ENCODE peak calls at places on chromosomes 3 and 15, in four cellular contexts. F is cardiac fibroblast, Q is lower lobe of right lung, K is SK-N-SH. Z is an unnamed sample.

GRCh38 chr15:79430901-79431635 is 1.1 kb upstream of the MINAR1 start:
- DNase-seq in F (peak), Q (no peak), K (no peak), Z (no peak)

GRCh38 chr3:53040361-53040820 is 5.5 kb downstream of the SFMBT1 start:
- DNase-seq in F (no peak), Q (no peak), K (no peak), Z (no peak)

GRCh38 chr3:65625310-65625709 is 413.4 kb downstream of the MAGI1 start:
- DNase-seq in F (no peak), Q (no peak), K (no peak), Z (no peak)

GRCh38 chr3:27557411-27557810 is 73.2 kb upstream of the SLC4A7 start:
- DNase-seq in F (no peak), Q (no peak), K (no peak), Z (no peak)

GRCh38 chr3:177934001-177934891 is 602.0 kb upstream of the KCNMB2 start:
- DNase-seq in F (peak), Q (peak), K (no peak), Z (no peak)

GRCh38 chr3:180408654-180409053 is 193.3 kb upstream of the TTC14 start:
- DNase-seq in F (peak), Q (no peak), K (no peak), Z (no peak)

GRCh38 chr3:115469649-115470048 is 153.7 kb upstream of the GAP43 start:
- DNase-seq in F (no peak), Q (no peak), K (no peak), Z (no peak)

GRCh38 chr15:40793216-40793989 is 13.5 kb upstream of the ZFYVE19 start:
- DNase-seq in F (peak), Q (no peak), K (no peak), Z (no peak)

GRCh38 chr3:115671761-115672455 is 48.6 kb downstream of the GAP43 start:
- DNase-seq in F (peak), Q (no peak), K (no peak), Z (no peak)

GRCh38 chr3:139620438-139620837 is 57.3 kb downstream of the NMNAT3 start:
- DNase-seq in F (no peak), Q (no peak), K (no peak), Z (no peak)

GRCh38 chr3:181189556-181189955 is 200.0 kb upstream of the DNAJC19 start:
- DNase-seq in F (no peak), Q (no peak), K (no peak), Z (no peak)

GRCh38 chr3:35665390-35666055 is 26.2 kb downstream of the ARPP21 start:
- DNase-seq in F (peak), Q (no peak), K (no peak), Z (no peak)

GRCh38 chr3:150251654-150252053 is 156.4 kb upstream of the TSC22D2 start:
- DNase-seq in F (peak), Q (no peak), K (no peak), Z (no peak)

GRCh38 chr15:37764733-37765191 is 169.7 kb upstream of the TMCO5A start:
- DNase-seq in F (peak), Q (no peak), K (peak), Z (no peak)

GRCh38 chr15:98938804-98939203 is 68.8 kb downstream of the PGPEP1L start:
- DNase-seq in F (no peak), Q (no peak), K (no peak), Z (no peak)

GRCh38 chr3:58052373-58053273 is 44.4 kb downstream of the FLNB start:
- DNase-seq in F (peak), Q (no peak), K (no peak), Z (no peak)

GRCh38 chr15:44081223-44082013 is 113.7 kb downstream of the FRMD5 start:
- DNase-seq in F (peak), Q (no peak), K (no peak), Z (no peak)

GRCh38 chr3:9291991-9292390 is 42.5 kb upstream of the SRGAP3 start:
- DNase-seq in F (peak), Q (no peak), K (no peak), Z (no peak)

GRCh38 chr3:16846373-16847078 is 38.2 kb upstream of the PLCL2 start:
- DNase-seq in F (no peak), Q (peak), K (no peak), Z (no peak)

GRCh38 chr3:132284006-132284405 is 33.2 kb upstream of the ACP3 start:
- DNase-seq in F (peak), Q (no peak), K (no peak), Z (no peak)

GRCh38 chr15:84953136-84953535 is 28.5 kb upstream of the PDE8A start:
- DNase-seq in F (peak), Q (no peak), K (no peak), Z (no peak)

GRCh38 chr3:53835257-53835656 is 11.0 kb downstream of the CHDH start:
- DNase-seq in F (no peak), Q (no peak), K (no peak), Z (no peak)

GRCh38 chr15:83379574-83379973 is 67.6 kb upstream of the SH3GL3 start:
- DNase-seq in F (peak), Q (no peak), K (no peak), Z (no peak)

GRCh38 chr15:81160312-81161214 is 26.5 kb downstream of the CFAP161 start:
- DNase-seq in F (peak), Q (no peak), K (peak), Z (no peak)

GRCh38 chr15:71352765-71353164 is 237.5 kb downstream of the THSD4 start:
- DNase-seq in F (no peak), Q (no peak), K (no peak), Z (no peak)

GRCh38 chr3:107426223-107426622 is 49.0 kb downstream of the CCDC54 start:
- DNase-seq in F (no peak), Q (no peak), K (no peak), Z (no peak)

GRCh38 chr3:106119691-106120090 is 250.9 kb upstream of the CBLB start:
- DNase-seq in F (peak), Q (no peak), K (no peak), Z (no peak)

GRCh38 chr3:105829879-105830622 is 38.8 kb downstream of the CBLB start:
- DNase-seq in F (peak), Q (no peak), K (no peak), Z (no peak)

GRCh38 chr3:14550181-14550580 is 10.0 kb upstream of the GRIP2 start:
- DNase-seq in F (no peak), Q (no peak), K (no peak), Z (peak)

GRCh38 chr3:179071161-179071568 is 444 bp downstream of the ZMAT3 start:
- DNase-seq in F (peak), Q (no peak), K (no peak), Z (no peak)

GRCh38 chr3:195690951-195691350 is 29.8 kb upstream of the MUC20 start:
- DNase-seq in F (no peak), Q (no peak), K (no peak), Z (no peak)

GRCh38 chr15:40340740-40341400 is at the start of gene CCDC9B:
- DNase-seq in F (peak), Q (peak), K (peak), Z (peak)

GRCh38 chr3:128863560-128863959 is 15.9 kb upstream of the ACAD9 start:
- DNase-seq in F (no peak), Q (no peak), K (no peak), Z (peak)

GRCh38 chr15:62752687-62753517 is 289.6 kb upstream of the TPM1 start:
- DNase-seq in F (peak), Q (no peak), K (no peak), Z (no peak)

GRCh38 chr3:82329300-82329699 is 567.9 kb upstream of the GBE1 start:
- DNase-seq in F (peak), Q (no peak), K (no peak), Z (no peak)
- TF ChIP-seq CTCF in F (peak), Q (peak), K (peak), Z (peak)

GRCh38 chr3:111299070-111299672 is 227.6 kb downstream of the NECTIN3 start:
- DNase-seq in F (peak), Q (no peak), K (no peak), Z (no peak)
- TF ChIP-seq CTCF in F (no peak), Q (no peak), K (peak), Z (peak)

DNA sequence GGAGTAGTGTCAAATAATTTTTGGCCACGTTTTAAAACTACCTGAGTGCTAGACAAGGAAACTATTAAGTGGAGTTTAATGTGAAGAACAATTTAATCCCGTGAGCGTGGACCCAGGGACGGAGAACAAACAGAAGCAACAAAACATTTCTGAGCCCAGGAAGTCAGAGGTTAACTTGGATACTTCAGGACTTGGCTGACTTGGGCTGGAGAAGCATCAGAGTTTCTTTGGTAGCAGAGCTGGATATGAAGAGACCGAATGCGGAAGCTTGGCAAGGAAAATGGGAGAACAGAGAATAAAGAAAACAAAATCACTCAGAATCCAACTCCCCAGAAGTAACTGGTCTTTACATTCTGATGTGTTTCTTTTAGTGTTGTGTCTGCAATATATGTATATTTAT is 17.0 kb upstream of the PLOD2 start:
- DNase-seq in F (no peak), Q (no peak), K (no peak), Z (no peak)
- TF ChIP-seq CTCF in F (no peak), Q (no peak), K (no peak), Z (no peak)

GRCh38 chr3:25044762-25045161 is 383.3 kb upstream of the RARB start:
- DNase-seq in F (no peak), Q (no peak), K (no peak), Z (no peak)

GRCh38 chr3:25040739-25041138 is 387.3 kb upstream of the RARB start:
- DNase-seq in F (peak), Q (no peak), K (no peak), Z (no peak)

GRCh38 chr3:25043181-25043580 is 384.9 kb upstream of the RARB start:
- DNase-seq in F (no peak), Q (no peak), K (no peak), Z (no peak)

GRCh38 chr3:25043757-25044156 is 384.3 kb upstream of the RARB start:
- DNase-seq in F (no peak), Q (no peak), K (peak), Z (no peak)

GRCh38 chr3:25041871-25042584 is 386.0 kb upstream of the RARB start:
- DNase-seq in F (no peak), Q (no peak), K (peak), Z (no peak)
- TF ChIP-seq CTCF in F (no peak), Q (no peak), K (no peak), Z (peak)

GRCh38 chr3:90092994-90093393 is 985.6 kb downstream of the EPHA3 start:
- DNase-seq in F (peak), Q (no peak), K (peak), Z (no peak)
- TF ChIP-seq CTCF in F (peak), Q (peak), K (peak), Z (peak)

GRCh38 chr3:192514081-192514753 is 213.1 kb downstream of the FGF12 start:
- DNase-seq in F (peak), Q (no peak), K (peak), Z (peak)
- TF ChIP-seq CTCF in F (no peak), Q (no peak), K (no peak), Z (no peak)

DNA sequence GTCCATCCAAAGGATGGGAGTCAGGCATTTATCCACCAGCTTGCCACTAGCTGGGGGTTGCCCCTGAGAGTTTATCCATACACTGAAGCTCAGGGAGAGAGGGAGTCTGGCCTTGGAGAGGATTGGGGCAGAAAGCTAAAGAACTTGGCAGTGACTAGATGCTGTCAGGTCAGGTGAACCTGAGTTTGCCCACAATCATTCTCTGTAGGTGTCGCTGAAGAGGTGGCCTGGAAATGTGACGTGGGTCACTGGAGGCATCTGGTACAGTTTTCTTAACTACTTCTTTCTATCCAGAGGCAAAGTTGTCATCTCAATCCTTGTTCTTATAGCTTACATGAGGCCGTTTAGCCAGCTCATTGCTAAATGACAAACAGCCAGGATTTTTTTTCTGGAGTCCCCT is 298.0 kb upstream of the CTNNB1 start:
- DNase-seq in F (no peak), Q (no peak), K (no peak), Z (no peak)
- TF ChIP-seq CTCF in F (no peak), Q (no peak), K (no peak), Z (no peak)

GRCh38 chr3:45437388-45437787 is 49.0 kb downstream of the LARS2 start:
- DNase-seq in F (peak), Q (no peak), K (no peak), Z (no peak)
- TF ChIP-seq CTCF in F (no peak), Q (no peak), K (no peak), Z (no peak)

DNA sequence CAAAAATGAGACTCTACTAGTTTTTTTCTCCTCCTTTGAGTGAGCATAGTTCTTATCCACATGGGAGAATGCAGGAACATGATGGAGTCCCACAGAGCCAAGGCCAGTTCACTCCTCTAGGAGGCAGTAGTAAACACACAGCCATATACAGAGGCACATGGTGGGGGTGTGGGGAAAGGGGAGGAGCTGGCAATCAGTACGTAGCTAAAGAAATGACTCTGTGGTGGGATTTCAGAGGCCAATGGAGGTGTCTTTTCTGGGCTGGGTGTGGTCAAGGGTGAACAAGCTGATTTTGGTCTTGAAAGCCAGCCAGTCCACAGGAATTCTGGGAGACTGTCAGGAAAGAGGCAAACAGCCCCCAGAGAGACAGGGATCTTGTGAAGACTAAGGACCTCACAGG is 6.6 kb upstream of the RAB11A start:
- DNase-seq in F (peak), Q (no peak), K (peak), Z (no peak)
- TF ChIP-seq CTCF in F (peak), Q (peak), K (peak), Z (peak)

GRCh38 chr15:58477228-58477627 is 45.4 kb downstream of the LIPC start:
- DNase-seq in F (no peak), Q (no peak), K (no peak), Z (no peak)
- TF ChIP-seq CTCF in F (no peak), Q (no peak), K (no peak), Z (no peak)